ENCODE peak calls at places on chromosome 2, in ten cellular contexts. G is NCI-H1092 treated with DMSO at 0.1 percent for 48 hours; Y is stimulated activated naive B cell treated with anti-CD40 and anti-IgM and Interleukin-4, amounts not matched to agents 10 μg/mL and 1 μg/mL and 100 μg/mL, for 72 hours; Z is activated CD4-positive, alpha-beta T cell treated with anti-CD3 and anti-CD28 coated beads, Interleukin-2, amount 50 U/mL, for 48 hours; O is pancreas; Q is CD8-positive, alpha-beta T cell; N is GM10248; V is EL; M is cardiac septum; L is activated naive CD8-positive, alpha-beta T cell treated with anti-CD3 and anti-CD28 coated beads for 36 hours. W is an unnamed sample.
A peak's percentile ranks its signal among the peaks of the same experiment; 100 is the strongest.

GRCh38 chr2:128736689-128737545 is 418.2 kb upstream of the HS6ST1 start:
- DNase-seq in G (peak; percentile 40), Y (peak; percentile 59), Z (peak; percentile 62), O (peak; percentile 80), Q (peak; percentile 58), N (peak; percentile 88), V (peak; percentile 51), M (peak; percentile 85), L (peak; percentile 68), W (peak; percentile 91)

GRCh38 chr2:158742536-158742935 is 52.6 kb upstream of the DAPL1 start:
- DNase-seq in G (no peak), Y (no peak), Z (no peak), O (no peak), Q (no peak), N (no peak), V (no peak), M (no peak), L (no peak), W (no peak)

GRCh38 chr2:40097691-40098376 is 318.8 kb upstream of the THUMPD2 start:
- DNase-seq in G (no peak), Y (no peak), Z (no peak), O (no peak), Q (no peak), N (no peak), V (peak; percentile 87), M (no peak), L (no peak), W (peak; percentile 28)

GRCh38 chr2:164913011-164913410 is 42.3 kb downstream of the SLC38A11 start:
- DNase-seq in G (no peak), Y (no peak), Z (no peak), O (no peak), Q (no peak), N (no peak), V (no peak), M (no peak), L (no peak), W (no peak)

GRCh38 chr2:229343661-229344060 is 72.6 kb upstream of the PID1 start:
- DNase-seq in G (no peak), Y (no peak), Z (no peak), O (no peak), Q (no peak), N (no peak), V (no peak), M (no peak), L (no peak), W (no peak)

GRCh38 chr2:130864830-130865229 is 28.1 kb downstream of the ARHGEF4 start:
- DNase-seq in G (peak; percentile 75), Y (no peak), Z (no peak), O (peak; percentile 77), Q (no peak), N (no peak), V (peak; percentile 39), M (peak; percentile 74), L (no peak), W (no peak)

GRCh38 chr2:109343460-109343859 is 214.5 kb downstream of the SH3RF3 start:
- DNase-seq in G (no peak), Y (no peak), Z (no peak), O (peak; percentile 6), Q (no peak), N (no peak), V (no peak), M (no peak), L (no peak), W (no peak)

GRCh38 chr2:24272161-24272802 is 88.1 kb downstream of the ITSN2 start:
- DNase-seq in G (no peak), Y (no peak), Z (no peak), O (no peak), Q (no peak), N (no peak), V (no peak), M (no peak), L (no peak), W (no peak)

GRCh38 chr2:112001136-112001764 is 53.8 kb upstream of the TMEM87B start:
- DNase-seq in G (no peak), Y (no peak), Z (no peak), O (no peak), Q (no peak), N (no peak), V (no peak), M (no peak), L (no peak), W (no peak)

GRCh38 chr2:58032016-58032750 is 14.4 kb upstream of the VRK2 start:
- DNase-seq in G (no peak), Y (peak; percentile 57), Z (no peak), O (no peak), Q (no peak), N (no peak), V (peak; percentile 41), M (no peak), L (no peak), W (no peak)

GRCh38 chr2:73174941-73175662 is 27.3 kb upstream of the NOTO start:
- DNase-seq in G (no peak), Y (no peak), Z (no peak), O (no peak), Q (peak; percentile 49), N (no peak), V (no peak), M (no peak), L (no peak), W (no peak)

GRCh38 chr2:100924520-100925451 is 77.3 kb upstream of the RPL31 start:
- DNase-seq in G (no peak), Y (no peak), Z (peak; percentile 12), O (no peak), Q (peak; percentile 51), N (peak; percentile 58), V (peak; percentile 75), M (no peak), L (peak; percentile 3), W (peak; percentile 86)

GRCh38 chr2:237128026-237128703 is 42.5 kb downstream of the COPS8 start:
- DNase-seq in G (no peak), Y (no peak), Z (peak; percentile 60), O (peak; percentile 74), Q (no peak), N (no peak), V (peak; percentile 98), M (peak; percentile 89), L (peak; percentile 51), W (peak; percentile 95)

GRCh38 chr2:196758474-196759377 is 40.8 kb downstream of the GTF3C3 start:
- DNase-seq in G (no peak), Y (no peak), Z (no peak), O (no peak), Q (no peak), N (no peak), V (peak; percentile 31), M (no peak), L (no peak), W (peak; percentile 50)

GRCh38 chr2:181188605-181189004 is 208.2 kb downstream of the UBE2E3 start:
- DNase-seq in G (no peak), Y (no peak), Z (no peak), O (no peak), Q (no peak), N (no peak), V (no peak), M (no peak), L (no peak), W (no peak)

GRCh38 chr2:170396799-170397459 is 219.0 kb downstream of the MYO3B start:
- DNase-seq in G (peak; percentile 41), Y (no peak), Z (no peak), O (no peak), Q (no peak), N (no peak), V (peak; percentile 5), M (no peak), L (no peak), W (peak; percentile 25)

GRCh38 chr2:114261366-114261765 is 181.1 kb upstream of the DPP10 start:
- DNase-seq in G (no peak), Y (no peak), Z (no peak), O (no peak), Q (no peak), N (no peak), V (no peak), M (no peak), L (no peak), W (no peak)

GRCh38 chr2:27566628-27567027 is 16.2 kb upstream of the ZNF512 start:
- DNase-seq in G (no peak), Y (no peak), Z (no peak), O (no peak), Q (no peak), N (no peak), V (peak; percentile 69), M (no peak), L (no peak), W (peak; percentile 35)

GRCh38 chr2:127157651-127158460 is 50.9 kb upstream of the BIN1 start:
- DNase-seq in G (no peak), Y (no peak), Z (no peak), O (no peak), Q (peak; percentile 42), N (no peak), V (peak; percentile 51), M (peak; percentile 73), L (peak; percentile 5), W (no peak)

GRCh38 chr2:23711979-23712755 is 214.8 kb downstream of the ATAD2B start:
- DNase-seq in G (no peak), Y (no peak), Z (no peak), O (no peak), Q (no peak), N (no peak), V (no peak), M (no peak), L (no peak), W (no peak)

GRCh38 chr2:57877811-57878572 is 168.6 kb upstream of the VRK2 start:
- DNase-seq in G (peak; percentile 81), Y (no peak), Z (no peak), O (no peak), Q (no peak), N (no peak), V (no peak), M (no peak), L (no peak), W (no peak)

GRCh38 chr2:129912066-129912820 is 67.2 kb upstream of the RAB6C start:
- DNase-seq in G (no peak), Y (no peak), Z (no peak), O (no peak), Q (peak; percentile 36), N (no peak), V (no peak), M (peak; percentile 71), L (no peak), W (no peak)

W was measured in GM03348.